ENCODE peak calls at places on chromosomes 11 and 22, in five cellular contexts. One of them, this sample, is unnamed.

GRCh38 chr22:49015459-49015858 is 812.2 kb downstream of the BRD1 start:
- DNase-seq in cardiac muscle cell: no peak
- DNase-seq in transverse colon: no peak
- DNase-seq in gastrocnemius medialis: no peak
- DNase-seq in lower lobe of right lung: no peak
- DNase-seq in this sample: no peak

GRCh38 chr11:119919656-119920055 is 190.7 kb upstream of the NECTIN1 start:
- DNase-seq in cardiac muscle cell: no peak
- DNase-seq in transverse colon: no peak
- DNase-seq in gastrocnemius medialis: no peak
- DNase-seq in lower lobe of right lung: no peak
- DNase-seq in this sample: no peak

GRCh38 chr11:65646288-65646734 is 8.4 kb downstream of the SIPA1 start:
- DNase-seq in cardiac muscle cell: no peak
- DNase-seq in transverse colon: no peak
- DNase-seq in gastrocnemius medialis: no peak
- DNase-seq in lower lobe of right lung: no peak
- DNase-seq in this sample: no peak

GRCh38 chr11:33039274-33040126 is at the start of gene TCP11L1:
- DNase-seq in cardiac muscle cell: peak; percentile 95
- DNase-seq in transverse colon: peak; percentile 93
- DNase-seq in gastrocnemius medialis: peak; percentile 83
- DNase-seq in lower lobe of right lung: peak; percentile 85
- DNase-seq in this sample: peak; percentile 88

GRCh38 chr11:57387284-57388030 is 3.0 kb downstream of the PRG2 start:
- DNase-seq in cardiac muscle cell: no peak
- DNase-seq in transverse colon: no peak
- DNase-seq in gastrocnemius medialis: no peak
- DNase-seq in lower lobe of right lung: no peak
- DNase-seq in this sample: peak; percentile 36

GRCh38 chr11:132894598-132894997 is 637.7 kb downstream of the OPCML start:
- DNase-seq in cardiac muscle cell: no peak
- DNase-seq in transverse colon: no peak
- DNase-seq in gastrocnemius medialis: no peak
- DNase-seq in lower lobe of right lung: no peak
- DNase-seq in this sample: no peak

GRCh38 chr11:44507896-44508440 is 57.5 kb upstream of the CD82 start:
- DNase-seq in cardiac muscle cell: no peak
- DNase-seq in transverse colon: no peak
- DNase-seq in gastrocnemius medialis: no peak
- DNase-seq in lower lobe of right lung: no peak
- DNase-seq in this sample: peak; percentile 90

GRCh38 chr22:41021655-41022454 is 70.5 kb upstream of the EP300 start:
- DNase-seq in cardiac muscle cell: peak; percentile 77
- DNase-seq in transverse colon: peak; percentile 81
- DNase-seq in gastrocnemius medialis: peak; percentile 49
- DNase-seq in lower lobe of right lung: peak; percentile 84
- DNase-seq in this sample: peak; percentile 72

GRCh38 chr11:107785401-107785800 is 73.2 kb downstream of the SLC35F2 start:
- DNase-seq in cardiac muscle cell: no peak
- DNase-seq in transverse colon: no peak
- DNase-seq in gastrocnemius medialis: no peak
- DNase-seq in lower lobe of right lung: no peak
- DNase-seq in this sample: no peak

GRCh38 chr11:122663056-122663740 is 7.7 kb downstream of the UBASH3B start:
- DNase-seq in cardiac muscle cell: no peak
- DNase-seq in transverse colon: no peak
- DNase-seq in gastrocnemius medialis: no peak
- DNase-seq in lower lobe of right lung: no peak
- DNase-seq in this sample: no peak
- H3K36me3 ChIP-seq in cardiac muscle cell: no peaks in the 10 kb centered on the region
- H3K36me3 ChIP-seq in transverse colon: no peaks in the 10 kb centered on the region
- H3K36me3 ChIP-seq in gastrocnemius medialis: no peaks in the 10 kb centered on the region
- H3K36me3 ChIP-seq in lower lobe of right lung: no peaks in the 10 kb centered on the region
- H3K36me3 ChIP-seq in this sample: peaks cover 25% of the 10 kb centered on the region

GRCh38 chr22:47278655-47279054 is 516.2 kb downstream of the TBC1D22A start:
- DNase-seq in cardiac muscle cell: no peak
- DNase-seq in transverse colon: no peak
- DNase-seq in gastrocnemius medialis: no peak
- DNase-seq in lower lobe of right lung: no peak
- DNase-seq in this sample: no peak
- H3K9me3 ChIP-seq in cardiac muscle cell: no peaks in the 10 kb centered on the region
- H3K9me3 ChIP-seq in transverse colon: no peaks in the 10 kb centered on the region
- H3K9me3 ChIP-seq in gastrocnemius medialis: no peaks in the 10 kb centered on the region
- H3K9me3 ChIP-seq in lower lobe of right lung: no peaks in the 10 kb centered on the region
- H3K9me3 ChIP-seq in this sample: no peaks in the 10 kb centered on the region

GRCh38 chr11:61851128-61851899 is 23.2 kb downstream of the FADS2 start:
- DNase-seq in cardiac muscle cell: no peak
- DNase-seq in transverse colon: no peak
- DNase-seq in gastrocnemius medialis: no peak
- DNase-seq in lower lobe of right lung: no peak
- DNase-seq in this sample: no peak
- H3K4me3 ChIP-seq in cardiac muscle cell: no peak overlapping the region
- H3K4me3 ChIP-seq in transverse colon: no peak overlapping the region
- H3K4me3 ChIP-seq in gastrocnemius medialis: no peak overlapping the region
- H3K4me3 ChIP-seq in lower lobe of right lung: no peak overlapping the region
- H3K4me3 ChIP-seq in this sample: no peak overlapping the region

DNA sequence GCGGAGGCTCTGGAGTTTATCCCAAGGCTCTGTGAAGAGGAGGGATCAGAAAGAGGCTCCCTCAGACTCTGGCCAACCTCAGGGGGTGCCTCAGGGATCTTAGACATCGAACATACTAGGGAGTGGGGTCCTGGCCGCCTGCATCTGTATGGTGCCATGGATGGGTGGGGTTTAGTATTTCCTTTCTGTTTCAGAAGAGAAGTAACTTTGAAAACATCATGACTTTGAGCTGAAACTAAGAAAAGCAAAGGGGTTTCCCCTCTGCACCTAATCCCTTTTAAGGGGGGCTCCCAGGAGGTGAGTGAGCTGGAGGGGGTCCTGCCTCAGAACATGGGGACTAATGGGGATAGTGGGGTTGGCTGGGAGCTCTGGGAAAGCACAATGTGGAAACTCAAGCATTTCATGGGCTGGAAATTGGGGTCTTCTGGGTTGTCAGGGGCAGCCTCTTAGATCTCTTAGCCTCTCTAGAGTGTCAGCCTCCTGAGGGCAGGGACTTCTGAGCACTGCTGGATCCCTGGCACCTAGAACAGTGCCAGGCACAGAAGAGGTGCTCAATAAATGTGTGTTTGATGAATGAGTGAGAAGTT is 11.8 kb upstream of the SSTR3 start:
- DNase-seq in cardiac muscle cell: no peak
- DNase-seq in transverse colon: no peak
- DNase-seq in gastrocnemius medialis: no peak
- DNase-seq in lower lobe of right lung: no peak
- DNase-seq in this sample: no peak
- H3K36me3 ChIP-seq in cardiac muscle cell: no peaks in the 10 kb centered on the region
- H3K36me3 ChIP-seq in transverse colon: no peaks in the 10 kb centered on the region
- H3K36me3 ChIP-seq in gastrocnemius medialis: no peaks in the 10 kb centered on the region
- H3K36me3 ChIP-seq in lower lobe of right lung: peaks cover 22% of the 10 kb centered on the region
- H3K36me3 ChIP-seq in this sample: no peaks in the 10 kb centered on the region

DNA sequence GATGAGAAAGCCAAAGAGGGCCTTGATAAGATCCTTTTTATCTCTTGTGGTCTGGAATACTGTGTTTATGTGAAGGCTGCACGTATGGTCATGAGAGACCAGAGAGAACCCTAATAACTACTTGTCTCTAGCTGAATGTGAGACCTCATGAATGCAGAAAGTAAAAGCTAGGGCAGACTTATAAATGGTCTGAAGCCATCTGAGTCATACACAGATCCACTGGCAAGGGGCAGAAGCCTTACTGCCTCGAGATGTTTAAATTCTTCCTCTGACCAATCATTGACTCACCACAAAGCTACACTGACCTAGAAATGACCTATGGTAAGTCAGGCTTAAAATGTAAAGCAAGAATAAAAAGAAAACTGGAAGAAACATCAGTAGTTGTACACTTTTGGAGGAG is 22.7 kb upstream of the OR4B1 start:
- DNase-seq in cardiac muscle cell: no peak
- DNase-seq in transverse colon: no peak
- DNase-seq in gastrocnemius medialis: no peak
- DNase-seq in lower lobe of right lung: no peak
- DNase-seq in this sample: peak; percentile 50
- H3K9me3 ChIP-seq in cardiac muscle cell: no peaks in the 10 kb centered on the region
- H3K9me3 ChIP-seq in transverse colon: peaks cover 6% of the 10 kb centered on the region
- H3K9me3 ChIP-seq in gastrocnemius medialis: no peaks in the 10 kb centered on the region
- H3K9me3 ChIP-seq in lower lobe of right lung: peaks cover 10% of the 10 kb centered on the region
- H3K9me3 ChIP-seq in this sample: peaks cover 17% of the 10 kb centered on the region

GRCh38 chr11:10414181-10414580 is 40.9 kb upstream of the AMPD3 start:
- DNase-seq in cardiac muscle cell: no peak
- DNase-seq in transverse colon: no peak
- DNase-seq in gastrocnemius medialis: no peak
- DNase-seq in lower lobe of right lung: no peak
- DNase-seq in this sample: no peak
- H3K4me3 ChIP-seq in cardiac muscle cell: no peak overlapping the region
- H3K4me3 ChIP-seq in transverse colon: no peak overlapping the region
- H3K4me3 ChIP-seq in gastrocnemius medialis: no peak overlapping the region
- H3K4me3 ChIP-seq in lower lobe of right lung: no peak overlapping the region
- H3K4me3 ChIP-seq in this sample: no peak overlapping the region

GRCh38 chr11:126257764-126258163 is 10.9 kb downstream of the SRPRA start:
- DNase-seq in cardiac muscle cell: no peak
- DNase-seq in transverse colon: no peak
- DNase-seq in gastrocnemius medialis: no peak
- DNase-seq in lower lobe of right lung: no peak
- DNase-seq in this sample: no peak
- H3K36me3 ChIP-seq in cardiac muscle cell: peaks cover 49% of the 10 kb centered on the region
- H3K36me3 ChIP-seq in transverse colon: peaks cover 30% of the 10 kb centered on the region
- H3K36me3 ChIP-seq in gastrocnemius medialis: peaks cover 44% of the 10 kb centered on the region
- H3K36me3 ChIP-seq in lower lobe of right lung: peaks cover 76% of the 10 kb centered on the region
- H3K36me3 ChIP-seq in this sample: peaks cover 36% of the 10 kb centered on the region

GRCh38 chr11:3139481-3140290 is 25.4 kb downstream of the OSBPL5 start:
- DNase-seq in cardiac muscle cell: no peak
- DNase-seq in transverse colon: no peak
- DNase-seq in gastrocnemius medialis: no peak
- DNase-seq in lower lobe of right lung: peak; percentile 38
- DNase-seq in this sample: no peak
- H3K9me3 ChIP-seq in cardiac muscle cell: no peaks in the 10 kb centered on the region
- H3K9me3 ChIP-seq in transverse colon: no peaks in the 10 kb centered on the region
- H3K9me3 ChIP-seq in gastrocnemius medialis: no peaks in the 10 kb centered on the region
- H3K9me3 ChIP-seq in lower lobe of right lung: no peaks in the 10 kb centered on the region
- H3K9me3 ChIP-seq in this sample: no peaks in the 10 kb centered on the region

This sample was measured in MG63.